ENCODE peak calls at places on chromosome 14, in seven cellular contexts. One of them, this sample, is unnamed.

GRCh38 chr14:73503648-73504047 is 12.9 kb downstream of the RIOX1 start:
- DNase-seq in NCI-H748 treated with DMSO at 0.1 percent for 48 hours: no peak
- DNase-seq in KG1: no peak
- DNase-seq in NCI-H146: no peak
- DNase-seq in NCI-H1694: no peak
- DNase-seq in lung: no peak
- DNase-seq in SJSA1: no peak
- DNase-seq in this sample: no peak

GRCh38 chr14:90699016-90699415 is 117.2 kb downstream of the TTC7B start:
- DNase-seq in NCI-H748 treated with DMSO at 0.1 percent for 48 hours: no peak
- DNase-seq in KG1: no peak
- DNase-seq in NCI-H146: no peak
- DNase-seq in NCI-H1694: peak
- DNase-seq in lung: no peak
- DNase-seq in SJSA1: no peak
- DNase-seq in this sample: no peak

GRCh38 chr14:89367449-89368120 is 49.4 kb downstream of the FOXN3 start:
- DNase-seq in NCI-H748 treated with DMSO at 0.1 percent for 48 hours: no peak
- DNase-seq in KG1: no peak
- DNase-seq in NCI-H146: no peak
- DNase-seq in NCI-H1694: no peak
- DNase-seq in lung: no peak
- DNase-seq in SJSA1: no peak
- DNase-seq in this sample: no peak

GRCh38 chr14:105525326-105525725 is 1.1 kb upstream of the TMEM121 start:
- DNase-seq in NCI-H748 treated with DMSO at 0.1 percent for 48 hours: no peak
- DNase-seq in KG1: no peak
- DNase-seq in NCI-H146: no peak
- DNase-seq in NCI-H1694: no peak
- DNase-seq in lung: no peak
- DNase-seq in SJSA1: no peak
- DNase-seq in this sample: no peak

GRCh38 chr14:77186911-77187648 is 5.5 kb downstream of the TMEM63C start:
- DNase-seq in NCI-H748 treated with DMSO at 0.1 percent for 48 hours: no peak
- DNase-seq in KG1: no peak
- DNase-seq in NCI-H146: no peak
- DNase-seq in NCI-H1694: no peak
- DNase-seq in lung: no peak
- DNase-seq in SJSA1: no peak
- DNase-seq in this sample: peak

GRCh38 chr14:93725002-93725582 is 63.2 kb downstream of the PRIMA1 start:
- DNase-seq in NCI-H748 treated with DMSO at 0.1 percent for 48 hours: no peak
- DNase-seq in KG1: no peak
- DNase-seq in NCI-H146: no peak
- DNase-seq in NCI-H1694: no peak
- DNase-seq in lung: no peak
- DNase-seq in SJSA1: no peak
- DNase-seq in this sample: no peak

GRCh38 chr14:65373671-65374039 is 38.9 kb upstream of the FUT8 start:
- DNase-seq in NCI-H748 treated with DMSO at 0.1 percent for 48 hours: peak
- DNase-seq in KG1: no peak
- DNase-seq in NCI-H146: peak
- DNase-seq in NCI-H1694: no peak
- DNase-seq in lung: no peak
- DNase-seq in SJSA1: no peak
- DNase-seq in this sample: no peak

GRCh38 chr14:23694085-23694975 is 58.2 kb downstream of the DHRS2 start:
- DNase-seq in NCI-H748 treated with DMSO at 0.1 percent for 48 hours: no peak
- DNase-seq in KG1: no peak
- DNase-seq in NCI-H146: no peak
- DNase-seq in NCI-H1694: no peak
- DNase-seq in lung: no peak
- DNase-seq in SJSA1: no peak
- DNase-seq in this sample: peak

GRCh38 chr14:72904840-72905561 is 11.1 kb upstream of the DPF3 start:
- DNase-seq in NCI-H748 treated with DMSO at 0.1 percent for 48 hours: peak
- DNase-seq in KG1: peak
- DNase-seq in NCI-H146: no peak
- DNase-seq in NCI-H1694: peak
- DNase-seq in lung: peak
- DNase-seq in SJSA1: peak
- DNase-seq in this sample: peak

GRCh38 chr14:64324461-64325255 is 30.5 kb upstream of the ESR2 start:
- DNase-seq in NCI-H748 treated with DMSO at 0.1 percent for 48 hours: no peak
- DNase-seq in KG1: no peak
- DNase-seq in NCI-H146: no peak
- DNase-seq in NCI-H1694: peak
- DNase-seq in lung: no peak
- DNase-seq in SJSA1: no peak
- DNase-seq in this sample: no peak

GRCh38 chr14:104082807-104083206 is 2.7 kb upstream of the ASPG start:
- DNase-seq in NCI-H748 treated with DMSO at 0.1 percent for 48 hours: no peak
- DNase-seq in KG1: no peak
- DNase-seq in NCI-H146: no peak
- DNase-seq in NCI-H1694: peak
- DNase-seq in lung: peak
- DNase-seq in SJSA1: no peak
- DNase-seq in this sample: no peak

GRCh38 chr14:31027847-31028246 is 1.7 kb upstream of the STRN3 start:
- DNase-seq in NCI-H748 treated with DMSO at 0.1 percent for 48 hours: no peak
- DNase-seq in KG1: no peak
- DNase-seq in NCI-H146: no peak
- DNase-seq in NCI-H1694: no peak
- DNase-seq in lung: no peak
- DNase-seq in SJSA1: no peak
- DNase-seq in this sample: no peak

GRCh38 chr14:103188691-103189480 is 65.6 kb downstream of the TNFAIP2 start:
- DNase-seq in NCI-H748 treated with DMSO at 0.1 percent for 48 hours: no peak
- DNase-seq in KG1: no peak
- DNase-seq in NCI-H146: no peak
- DNase-seq in NCI-H1694: no peak
- DNase-seq in lung: no peak
- DNase-seq in SJSA1: no peak
- DNase-seq in this sample: peak

GRCh38 chr14:100810435-100810834 is 15.5 kb upstream of the MEG3 start:
- DNase-seq in NCI-H748 treated with DMSO at 0.1 percent for 48 hours: no peak
- DNase-seq in KG1: no peak
- DNase-seq in NCI-H146: no peak
- DNase-seq in NCI-H1694: no peak
- DNase-seq in lung: no peak
- DNase-seq in SJSA1: no peak
- DNase-seq in this sample: no peak

GRCh38 chr14:106790189-106791036 is 1264.0 kb downstream of the TMEM121 start:
- DNase-seq in NCI-H748 treated with DMSO at 0.1 percent for 48 hours: peak
- DNase-seq in KG1: peak
- DNase-seq in NCI-H146: peak
- DNase-seq in NCI-H1694: peak
- DNase-seq in lung: peak
- DNase-seq in SJSA1: no peak
- DNase-seq in this sample: peak

GRCh38 chr14:100422556-100423420 is 99.6 kb downstream of the SLC25A47 start:
- DNase-seq in NCI-H748 treated with DMSO at 0.1 percent for 48 hours: no peak
- DNase-seq in KG1: no peak
- DNase-seq in NCI-H146: no peak
- DNase-seq in NCI-H1694: no peak
- DNase-seq in lung: no peak
- DNase-seq in SJSA1: no peak
- DNase-seq in this sample: no peak

GRCh38 chr14:77124345-77125274 is 17.0 kb downstream of the ZDHHC22 start:
- DNase-seq in NCI-H748 treated with DMSO at 0.1 percent for 48 hours: peak
- DNase-seq in KG1: peak
- DNase-seq in NCI-H146: no peak
- DNase-seq in NCI-H1694: peak
- DNase-seq in lung: no peak
- DNase-seq in SJSA1: no peak
- DNase-seq in this sample: peak

GRCh38 chr14:64725360-64725815 is 21.2 kb downstream of the PLEKHG3 start:
- DNase-seq in NCI-H748 treated with DMSO at 0.1 percent for 48 hours: no peak
- DNase-seq in KG1: no peak
- DNase-seq in NCI-H146: no peak
- DNase-seq in NCI-H1694: no peak
- DNase-seq in lung: no peak
- DNase-seq in SJSA1: no peak
- DNase-seq in this sample: no peak

GRCh38 chr14:104567141-104567956 is 12.2 kb upstream of the C14orf180 start:
- DNase-seq in NCI-H748 treated with DMSO at 0.1 percent for 48 hours: no peak
- DNase-seq in KG1: no peak
- DNase-seq in NCI-H146: no peak
- DNase-seq in NCI-H1694: peak
- DNase-seq in lung: no peak
- DNase-seq in SJSA1: no peak
- DNase-seq in this sample: no peak

GRCh38 chr14:69674546-69675245 is 63.3 kb downstream of the SUSD6 start:
- DNase-seq in NCI-H748 treated with DMSO at 0.1 percent for 48 hours: no peak
- DNase-seq in KG1: no peak
- DNase-seq in NCI-H146: no peak
- DNase-seq in NCI-H1694: no peak
- DNase-seq in lung: no peak
- DNase-seq in SJSA1: no peak
- DNase-seq in this sample: no peak

GRCh38 chr14:38828183-38828877 is 274.7 kb downstream of the SEC23A start:
- DNase-seq in NCI-H748 treated with DMSO at 0.1 percent for 48 hours: no peak
- DNase-seq in KG1: peak
- DNase-seq in NCI-H146: no peak
- DNase-seq in NCI-H1694: no peak
- DNase-seq in lung: no peak
- DNase-seq in SJSA1: no peak
- DNase-seq in this sample: no peak

GRCh38 chr14:23049011-23049410 is 7.0 kb downstream of the PSMB11 start:
- DNase-seq in NCI-H748 treated with DMSO at 0.1 percent for 48 hours: no peak
- DNase-seq in KG1: no peak
- DNase-seq in NCI-H146: no peak
- DNase-seq in NCI-H1694: no peak
- DNase-seq in lung: no peak
- DNase-seq in SJSA1: no peak
- DNase-seq in this sample: no peak

GRCh38 chr14:79356040-79356439 is 855.3 kb downstream of the DIO2 start:
- DNase-seq in NCI-H748 treated with DMSO at 0.1 percent for 48 hours: no peak
- DNase-seq in KG1: no peak
- DNase-seq in NCI-H146: no peak
- DNase-seq in NCI-H1694: no peak
- DNase-seq in lung: no peak
- DNase-seq in SJSA1: no peak
- DNase-seq in this sample: no peak

GRCh38 chr14:20873370-20874177 is 17.6 kb upstream of the RNASE3 start:
- DNase-seq in NCI-H748 treated with DMSO at 0.1 percent for 48 hours: no peak
- DNase-seq in KG1: peak
- DNase-seq in NCI-H146: peak
- DNase-seq in NCI-H1694: no peak
- DNase-seq in lung: peak
- DNase-seq in SJSA1: no peak
- DNase-seq in this sample: peak

GRCh38 chr14:66045572-66046021 is 440.6 kb upstream of the CCDC196 start:
- DNase-seq in NCI-H748 treated with DMSO at 0.1 percent for 48 hours: no peak
- DNase-seq in KG1: no peak
- DNase-seq in NCI-H146: no peak
- DNase-seq in NCI-H1694: no peak
- DNase-seq in lung: no peak
- DNase-seq in SJSA1: no peak
- DNase-seq in this sample: no peak

GRCh38 chr14:85565862-85566296 is 35.9 kb downstream of the FLRT2 start:
- DNase-seq in NCI-H748 treated with DMSO at 0.1 percent for 48 hours: no peak
- DNase-seq in KG1: no peak
- DNase-seq in NCI-H146: peak
- DNase-seq in NCI-H1694: no peak
- DNase-seq in lung: no peak
- DNase-seq in SJSA1: peak
- DNase-seq in this sample: no peak

GRCh38 chr14:106843951-106844483 is 1317.6 kb downstream of the TMEM121 start:
- DNase-seq in NCI-H748 treated with DMSO at 0.1 percent for 48 hours: peak
- DNase-seq in KG1: peak
- DNase-seq in NCI-H146: no peak
- DNase-seq in NCI-H1694: no peak
- DNase-seq in lung: peak
- DNase-seq in SJSA1: peak
- DNase-seq in this sample: peak

GRCh38 chr14:99946652-99947489 is 118.4 kb upstream of the EVL start:
- DNase-seq in NCI-H748 treated with DMSO at 0.1 percent for 48 hours: peak
- DNase-seq in KG1: peak
- DNase-seq in NCI-H146: no peak
- DNase-seq in NCI-H1694: peak
- DNase-seq in lung: no peak
- DNase-seq in SJSA1: peak
- DNase-seq in this sample: peak

GRCh38 chr14:74014299-74014698 is 4.8 kb downstream of the ENTPD5 start:
- DNase-seq in NCI-H748 treated with DMSO at 0.1 percent for 48 hours: no peak
- DNase-seq in KG1: no peak
- DNase-seq in NCI-H146: no peak
- DNase-seq in NCI-H1694: no peak
- DNase-seq in lung: no peak
- DNase-seq in SJSA1: no peak
- DNase-seq in this sample: peak

GRCh38 chr14:75885829-75886228 is 96.0 kb downstream of the TGFB3 start:
- DNase-seq in NCI-H748 treated with DMSO at 0.1 percent for 48 hours: no peak
- DNase-seq in KG1: no peak
- DNase-seq in NCI-H146: no peak
- DNase-seq in NCI-H1694: no peak
- DNase-seq in lung: no peak
- DNase-seq in SJSA1: no peak
- DNase-seq in this sample: no peak

GRCh38 chr14:95993768-95994592 is 45.2 kb upstream of the C14orf132 start:
- DNase-seq in NCI-H748 treated with DMSO at 0.1 percent for 48 hours: peak
- DNase-seq in KG1: peak
- DNase-seq in NCI-H146: peak
- DNase-seq in NCI-H1694: peak
- DNase-seq in lung: no peak
- DNase-seq in SJSA1: peak
- DNase-seq in this sample: peak

GRCh38 chr14:64556526-64556925 is 6.8 kb downstream of the PPP1R36 start:
- DNase-seq in NCI-H748 treated with DMSO at 0.1 percent for 48 hours: no peak
- DNase-seq in KG1: no peak
- DNase-seq in NCI-H146: no peak
- DNase-seq in NCI-H1694: no peak
- DNase-seq in lung: no peak
- DNase-seq in SJSA1: peak
- DNase-seq in this sample: no peak

GRCh38 chr14:85188836-85189235 is 341.1 kb upstream of the FLRT2 start:
- DNase-seq in NCI-H748 treated with DMSO at 0.1 percent for 48 hours: no peak
- DNase-seq in KG1: no peak
- DNase-seq in NCI-H146: no peak
- DNase-seq in NCI-H1694: no peak
- DNase-seq in lung: no peak
- DNase-seq in SJSA1: no peak
- DNase-seq in this sample: no peak

GRCh38 chr14:61321385-61322010 is at the start of gene PRKCH:
- DNase-seq in NCI-H748 treated with DMSO at 0.1 percent for 48 hours: peak
- DNase-seq in KG1: peak
- DNase-seq in NCI-H146: peak
- DNase-seq in NCI-H1694: peak
- DNase-seq in lung: peak
- DNase-seq in SJSA1: peak
- DNase-seq in this sample: peak

This sample was measured in Calu3.